ENCODE peak calls at places on chromosomes 13 and 19, in four cellular contexts. J is endothelial cell, O is GM12865, E is AG09319. Y is an unnamed sample.

GRCh38 chr13:46797468-46798237 is 692 bp upstream of the ESD start:
- DNase-seq in J (no peak), O (no peak), E (no peak), Y (no peak)

GRCh38 chr13:38941353-38941945 is 49.2 kb downstream of the STOML3 start:
- DNase-seq in J (no peak), E (no peak), O (no peak), Y (no peak)

GRCh38 chr19:56148096-56148495 is 7.0 kb downstream of the ZNF444 start:
- DNase-seq in E (no peak), O (no peak), J (no peak), Y (no peak)

GRCh38 chr13:97369269-97369893 is 64.6 kb upstream of the RAP2A start:
- DNase-seq in J (no peak), E (no peak), O (peak), Y (no peak)

GRCh38 chr13:79628463-79628862 is 147.5 kb downstream of the NDFIP2 start:
- DNase-seq in E (no peak), O (no peak), J (no peak), Y (no peak)

GRCh38 chr13:76973920-76974617 is 17.8 kb upstream of the CLN5 start:
- DNase-seq in O (no peak), J (no peak), E (no peak), Y (no peak)

GRCh38 chr13:31797154-31797775 is 57.9 kb downstream of the RXFP2 start:
- DNase-seq in O (no peak), J (no peak), E (no peak), Y (no peak)

GRCh38 chr13:29569253-29570057 is 26.0 kb downstream of the SLC7A1 start:
- DNase-seq in J (no peak), O (no peak), E (no peak), Y (no peak)

GRCh38 chr13:111658150-111659100 is 338.0 kb downstream of the TEX29 start:
- DNase-seq in J (peak), E (no peak), O (no peak), Y (peak)

GRCh38 chr13:33466262-33466661 is 180.7 kb upstream of the STARD13 start:
- DNase-seq in J (no peak), O (no peak), E (no peak), Y (no peak)
- TF ChIP-seq CTCF in J (no peak), O (no peak), E (peak), Y (no peak)

DNA sequence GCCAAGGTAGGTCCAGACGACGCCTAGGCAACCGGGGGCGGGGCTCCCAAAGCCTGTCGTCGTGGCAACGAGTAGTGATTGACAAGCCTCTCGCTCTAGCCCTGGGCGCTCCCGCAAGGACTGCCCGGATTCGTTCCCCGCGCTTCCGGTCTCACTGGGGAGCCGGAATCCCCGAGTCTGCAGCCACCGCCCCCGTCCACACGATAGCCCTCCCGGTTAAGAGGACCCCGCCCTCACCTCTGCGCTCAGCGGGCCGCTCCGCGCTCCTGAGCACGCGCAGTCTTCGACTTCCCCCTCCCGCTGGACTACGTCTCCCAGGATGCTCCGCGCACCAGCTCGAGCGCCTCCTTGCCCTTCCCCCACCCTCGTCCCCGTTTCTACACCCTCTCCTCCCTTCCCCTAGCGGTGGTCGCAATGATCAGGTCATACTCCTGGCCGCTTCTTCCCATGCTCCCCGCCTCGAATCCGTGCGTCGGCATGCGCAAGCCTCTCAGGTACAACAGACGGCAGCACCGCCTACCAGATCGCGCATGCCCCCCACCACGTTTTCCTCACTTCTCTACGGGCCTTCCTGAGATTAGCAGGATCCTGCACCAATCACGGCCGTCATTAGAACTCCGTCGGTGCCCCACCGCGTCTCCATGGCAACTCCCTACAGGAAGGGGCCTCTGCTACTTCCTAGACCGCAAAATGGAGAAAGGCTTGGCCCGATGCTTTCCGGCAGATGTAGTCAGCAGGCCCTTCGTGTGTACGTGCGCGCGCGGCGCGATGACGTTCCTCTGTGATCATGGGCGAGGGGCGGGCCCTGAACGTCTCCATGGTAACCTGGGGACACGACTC is at the start of gene MZF1:
- DNase-seq in E (peak), O (peak), J (peak), Y (peak)
- TF ChIP-seq CTCF in E (peak), O (peak), J (no peak), Y (peak)

DNA sequence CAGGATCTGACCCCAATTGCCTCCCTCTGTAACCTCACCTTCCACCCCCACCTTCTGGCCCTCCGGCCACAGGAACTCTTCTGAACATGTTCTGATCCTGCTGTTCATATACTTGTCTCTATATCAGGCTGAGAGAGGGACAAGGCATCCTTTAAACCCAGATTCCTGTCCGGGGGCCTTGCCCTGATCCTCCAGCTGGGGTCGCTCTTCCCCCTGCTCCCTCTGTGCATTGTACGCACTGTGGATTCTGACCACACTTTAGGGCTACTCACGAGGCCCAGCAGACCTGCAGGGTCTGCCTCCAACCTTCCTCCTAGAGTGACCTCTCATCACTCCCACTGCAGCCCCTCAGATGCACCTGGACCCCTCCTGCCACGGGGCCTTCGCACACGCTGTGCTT is 269.3 kb downstream of the UQCRFS1 start:
- DNase-seq in O (no peak), E (no peak), J (no peak), Y (no peak)
- TF ChIP-seq CTCF in O (peak), E (no peak), J (no peak), Y (no peak)

GRCh38 chr19:42420055-42420544 is 7.1 kb downstream of the LIPE start:
- DNase-seq in O (peak), J (peak), E (no peak), Y (no peak)
- TF ChIP-seq CTCF in O (peak), J (peak), E (peak), Y (peak)

GRCh38 chr19:7933411-7933810 is 7.5 kb upstream of the CTXN1 start:
- DNase-seq in J (no peak), O (no peak), E (no peak), Y (no peak)
- TF ChIP-seq CTCF in J (peak), O (peak), E (peak), Y (peak)

DNA sequence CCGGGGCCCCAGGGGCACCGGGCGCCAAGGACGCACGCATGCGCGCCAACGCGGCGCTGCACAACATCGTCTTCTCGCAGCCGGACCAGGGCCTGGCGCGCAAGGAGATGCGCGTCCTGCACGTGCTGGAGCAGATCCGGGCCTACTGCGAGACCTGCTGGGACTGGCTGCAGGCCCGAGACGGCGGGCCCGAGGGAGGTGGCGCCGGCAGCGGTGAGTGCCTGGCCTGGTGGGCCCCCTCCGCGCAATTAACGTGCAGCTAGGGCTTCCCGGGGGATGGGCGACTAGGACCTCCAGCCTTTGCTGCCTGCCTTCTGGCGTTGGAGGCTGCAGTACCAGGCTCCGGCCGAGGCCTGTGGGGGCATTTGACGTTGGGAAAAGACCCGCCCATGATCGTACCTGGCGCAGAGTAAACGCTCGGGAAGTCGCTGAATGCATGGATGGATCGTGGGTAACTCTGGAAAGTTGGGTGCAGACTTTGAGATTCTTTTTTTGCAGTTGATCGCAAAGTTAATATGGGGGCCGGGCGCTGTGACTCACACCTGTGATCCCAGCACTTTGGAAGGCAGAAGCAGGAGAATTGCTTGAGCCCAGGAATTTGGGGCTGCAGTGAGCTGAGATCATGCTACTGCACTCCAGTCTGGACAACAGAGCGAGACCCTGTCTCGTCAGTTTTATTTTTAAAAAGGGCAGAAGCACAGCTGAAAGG is 7.3 kb downstream of the APC2 start:
- DNase-seq in E (no peak), O (no peak), J (no peak), Y (no peak)
- TF ChIP-seq CTCF in E (no peak), O (no peak), J (no peak), Y (peak)

GRCh38 chr19:42115219-42115618 is 17.0 kb downstream of the POU2F2 start:
- DNase-seq in E (no peak), J (no peak), O (no peak), Y (no peak)

GRCh38 chr19:42115705-42116104 is 16.5 kb downstream of the POU2F2 start:
- DNase-seq in E (no peak), O (no peak), J (no peak), Y (no peak)

GRCh38 chr19:42117076-42117475 is 15.2 kb downstream of the POU2F2 start:
- DNase-seq in E (no peak), J (no peak), O (no peak), Y (no peak)

GRCh38 chr19:42114412-42114811 is 17.8 kb downstream of the POU2F2 start:
- DNase-seq in O (peak), J (no peak), E (no peak), Y (no peak)

DNA sequence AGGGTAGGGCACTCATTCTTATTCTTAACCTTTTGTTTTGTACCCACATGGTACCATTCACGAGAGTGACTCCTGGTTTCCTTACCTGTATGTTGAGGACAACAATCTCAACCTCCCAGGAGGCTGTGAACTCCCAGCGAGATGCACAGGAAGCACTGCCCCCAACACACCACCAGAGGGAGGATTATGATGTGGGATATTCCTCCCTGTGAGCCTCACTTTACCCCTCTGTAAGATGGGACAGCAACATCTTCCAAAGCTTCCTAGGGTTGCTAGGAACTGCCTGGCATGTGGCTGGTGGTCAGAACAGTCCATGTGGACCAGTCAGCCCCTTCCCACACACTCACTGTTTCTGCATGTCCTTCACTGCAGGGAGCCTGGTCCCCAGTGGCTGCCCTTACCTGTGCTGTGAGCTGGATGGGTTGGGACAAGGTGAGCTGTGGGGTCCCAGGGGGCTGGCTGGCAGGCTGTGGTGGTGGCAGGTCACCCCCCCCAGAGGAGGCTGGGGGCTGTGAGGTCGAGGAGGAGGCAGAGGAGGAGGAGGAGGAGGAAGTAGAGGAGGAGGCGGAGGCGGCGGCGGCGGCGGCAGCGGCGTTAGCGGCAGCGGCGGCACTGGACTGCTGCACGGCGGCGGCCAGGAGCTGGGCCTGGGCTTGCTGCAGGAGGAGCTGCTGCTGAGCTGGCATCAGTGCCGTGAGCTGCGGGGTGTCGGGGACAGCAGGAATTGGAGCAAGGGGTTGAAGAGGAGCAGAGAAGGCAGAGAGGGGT is 15.8 kb downstream of the POU2F2 start:
- DNase-seq in E (no peak), O (no peak), J (no peak), Y (no peak)
- TF ChIP-seq CTCF in E (no peak), O (peak), J (no peak), Y (peak)

GRCh38 chr13:82758056-82758455 is 1124.2 kb downstream of the SLITRK1 start:
- DNase-seq in O (no peak), J (no peak), E (no peak), Y (no peak)
- TF ChIP-seq CTCF in O (no peak), J (no peak), E (no peak), Y (peak)

DNA sequence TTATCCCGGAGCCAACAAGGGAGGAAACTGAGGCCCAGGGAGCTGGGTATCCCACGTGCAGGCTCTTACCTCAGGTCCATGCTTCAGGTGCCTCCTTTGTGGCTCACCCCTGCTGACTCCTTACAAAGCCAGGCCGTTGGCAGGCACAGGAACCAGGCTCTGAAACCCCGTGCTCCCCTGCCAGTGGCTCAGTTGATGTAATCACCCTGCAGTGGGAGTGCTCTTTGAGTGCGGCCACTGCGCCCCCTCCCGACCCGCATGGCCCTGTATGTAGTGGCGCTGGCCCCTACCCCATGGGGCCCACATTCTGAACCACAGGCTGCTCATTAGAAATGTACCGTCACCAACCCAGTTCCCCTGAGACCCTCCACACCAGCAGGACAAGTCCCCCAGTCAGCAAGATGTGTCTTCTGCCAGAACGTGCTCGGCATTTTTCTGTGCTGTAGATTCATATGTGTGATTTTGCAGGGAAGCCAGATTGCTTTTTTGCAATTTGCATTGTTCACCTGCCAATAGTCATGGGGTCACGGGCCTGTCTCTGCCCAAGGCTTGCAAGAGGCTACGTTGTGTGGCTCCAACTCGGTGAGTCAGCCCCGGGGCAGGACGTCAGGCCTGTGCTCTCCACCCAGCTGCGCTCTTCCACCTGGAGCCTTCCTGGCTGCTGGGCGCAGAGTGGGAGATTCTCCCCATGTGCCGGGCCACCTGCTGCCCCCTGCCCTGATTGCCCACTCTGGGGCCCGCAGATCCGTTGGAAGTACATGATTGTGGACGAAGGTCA is 60.3 kb downstream of the SMARCA4 start:
- DNase-seq in O (no peak), E (no peak), J (no peak), Y (no peak)
- TF ChIP-seq CTCF in O (no peak), E (no peak), J (no peak), Y (no peak)

DNA sequence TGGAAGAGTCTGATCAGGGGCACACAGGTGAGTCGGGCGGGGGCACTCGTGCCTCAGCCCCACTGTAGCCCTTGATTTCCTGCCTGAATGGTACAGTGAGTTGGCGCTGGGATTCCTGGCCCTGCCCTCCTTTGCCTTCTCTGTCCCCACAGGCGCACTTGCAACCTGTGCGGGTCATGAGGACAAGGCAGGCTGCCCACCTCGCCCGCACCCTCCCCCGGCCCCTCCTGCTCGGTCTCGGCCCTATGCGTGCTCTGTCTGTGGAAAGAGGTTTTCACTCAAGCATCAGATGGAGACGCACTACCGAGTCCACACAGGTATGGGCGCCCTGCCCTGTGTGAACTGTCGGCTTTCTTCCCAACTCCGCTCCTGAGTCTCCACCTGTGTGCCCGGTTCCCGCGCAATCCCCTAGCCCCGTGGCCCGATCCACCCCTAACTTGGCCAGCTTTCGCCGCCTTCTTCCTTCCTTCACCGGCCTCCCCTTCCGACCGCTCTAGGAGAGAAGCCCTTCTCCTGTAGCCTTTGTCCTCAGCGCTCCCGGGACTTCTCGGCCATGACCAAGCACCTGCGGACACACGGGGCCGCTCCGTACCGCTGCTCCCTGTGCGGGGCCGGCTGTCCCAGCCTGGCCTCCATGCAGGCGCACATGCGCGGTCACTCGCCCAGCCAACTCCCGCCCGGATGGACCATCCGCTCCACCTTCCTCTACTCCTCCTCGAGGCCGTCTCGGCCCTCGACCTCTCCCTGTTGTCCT is 1.6 kb upstream of the KMT2B start:
- DNase-seq in J (peak), E (no peak), O (no peak), Y (peak)
- TF ChIP-seq CTCF in J (no peak), E (no peak), O (no peak), Y (no peak)